ENCODE peak calls at places on chromosomes 4 and X, in eight cellular contexts. M is heart right ventricle, X is transverse colon, S is fibroblast of lung, R is Peyer's patch, L is H9, B is sigmoid colon, C is cardiac muscle cell. Z is an unnamed sample.

GRCh38 chr4:124337874-124338273 is 374.7 kb downstream of the ANKRD50 start:
- DNase-seq in M (peak; percentile 29), R (no peak), S (peak; percentile 56), C (peak; percentile 38), X (no peak), B (no peak), L (no peak), Z (no peak)

GRCh38 chr4:124060261-124060918 is 652.1 kb downstream of the ANKRD50 start:
- DNase-seq in X (peak; percentile 18), B (peak; percentile 88), R (peak; percentile 55), C (peak; percentile 97), S (peak; percentile 50), M (peak; percentile 73), L (no peak), Z (no peak)

GRCh38 chr4:183098080-183098722 is 856 bp upstream of the WWC2 start:
- DNase-seq in M (peak; percentile 51), X (peak; percentile 43), B (peak; percentile 79), L (no peak), R (peak; percentile 50), S (peak; percentile 56), C (peak; percentile 81), Z (peak; percentile 48)

GRCh38 chr4:86848136-86848535 is 1.0 kb downstream of the SLC10A6 start:
- DNase-seq in L (no peak), S (no peak), X (no peak), B (no peak), C (no peak), M (no peak), R (no peak), Z (no peak)

GRCh38 chrX:7617994-7618393 is 225.0 kb upstream of the VCX start:
- DNase-seq in S (no peak), M (no peak), B (no peak), X (no peak), C (no peak), L (no peak), R (no peak), Z (no peak)

GRCh38 chrX:81259714-81260395 is 58.0 kb downstream of the SH3BGRL start:
- DNase-seq in S (peak; percentile 35), M (no peak), L (no peak), C (peak; percentile 33), R (no peak), X (no peak), B (no peak), Z (peak; percentile 4)

GRCh38 chrX:101409043-101409442 is 1.0 kb downstream of the HNRNPH2 start:
- DNase-seq in X (no peak), B (no peak), S (no peak), L (no peak), R (no peak), M (no peak), C (no peak), Z (no peak)

GRCh38 chr4:4406455-4407298 is 19.8 kb downstream of the NSG1 start:
- DNase-seq in L (no peak), S (no peak), C (no peak), R (no peak), M (no peak), B (no peak), X (no peak), Z (no peak)

GRCh38 chrX:114581528-114582263 is 2.2 kb upstream of the HTR2C start:
- DNase-seq in R (no peak), B (no peak), C (peak; percentile 4), X (no peak), S (no peak), L (peak; percentile 78), M (no peak), Z (no peak)

GRCh38 chr4:23015821-23016220 is 323.1 kb downstream of the GBA3 start:
- DNase-seq in S (no peak), M (no peak), X (no peak), C (no peak), L (no peak), B (no peak), R (no peak), Z (no peak)

DNA sequence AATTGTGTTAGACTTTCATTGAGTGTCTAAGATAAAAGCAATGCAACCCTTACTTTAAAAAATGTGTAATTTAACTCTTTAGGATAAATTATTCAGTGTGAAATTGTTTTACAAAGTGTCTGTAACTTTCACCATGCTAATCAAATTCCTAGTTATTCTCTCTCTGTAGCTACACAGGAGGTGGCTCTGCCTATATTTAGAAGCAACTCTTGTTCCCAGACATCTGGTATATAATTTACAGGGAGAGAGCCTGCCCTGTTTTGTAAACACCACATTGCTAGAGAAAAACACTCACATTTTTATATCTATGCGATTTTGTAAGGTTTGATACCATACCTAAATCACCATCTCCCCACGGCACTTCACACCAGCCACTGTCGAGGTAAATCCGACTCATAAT is 35.4 kb upstream of the SPATA4 start:
- DNase-seq in R (no peak), X (no peak), L (no peak), S (no peak), C (no peak), M (no peak), B (no peak), Z (no peak)
- TF ChIP-seq CTCF in R (no peak), X (no peak), L (no peak), S (no peak), C (no peak), M (no peak), B (no peak), Z (no peak)

GRCh38 chr4:24645765-24646550 is 61.6 kb upstream of the DHX15 start:
- DNase-seq in S (peak; percentile 55), X (no peak), M (no peak), R (no peak), L (no peak), C (no peak), B (no peak), Z (no peak)
- H3K27ac ChIP-seq in S (no peak overlapping the region), X (no peak overlapping the region), M (no peak overlapping the region), R (no peak overlapping the region), L (no peak overlapping the region), C (no peak overlapping the region), B (peak overlapping the region; percentile 5), Z (no peak overlapping the region)

GRCh38 chr4:139227729-139228404 is 50.8 kb upstream of the ELF2 start:
- DNase-seq in B (no peak), L (no peak), C (no peak), M (no peak), S (no peak), R (no peak), X (no peak), Z (no peak)

GRCh38 chr4:139223682-139224317 is 46.8 kb upstream of the ELF2 start:
- DNase-seq in X (no peak), R (no peak), C (peak; percentile 82), M (peak; percentile 27), B (no peak), S (peak; percentile 79), L (no peak), Z (no peak)

GRCh38 chr4:139219450-139220055 is 42.5 kb upstream of the ELF2 start:
- DNase-seq in L (no peak), R (no peak), M (no peak), X (no peak), B (no peak), S (no peak), C (no peak), Z (no peak)

DNA sequence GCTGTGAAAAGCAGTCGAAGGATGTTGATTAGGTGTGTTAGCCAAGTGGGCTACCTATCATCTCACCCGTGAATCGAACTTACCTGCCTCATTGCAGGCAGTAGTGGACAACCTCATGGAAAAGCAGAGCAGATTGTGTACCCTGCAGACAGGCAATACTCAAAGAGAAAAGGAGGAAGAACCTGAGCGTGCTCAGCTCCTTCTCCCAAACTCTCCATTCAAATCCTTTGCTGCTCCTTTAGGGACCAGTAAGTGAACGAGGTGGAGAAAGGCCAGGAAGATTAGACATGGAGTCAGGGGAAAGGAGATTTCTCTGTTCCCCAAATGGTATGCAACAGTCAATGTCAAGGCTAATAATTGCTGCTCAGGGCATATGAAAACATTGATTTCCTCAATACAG is 45.2 kb upstream of the ELF2 start:
- DNase-seq in B (no peak), M (no peak), X (no peak), L (no peak), C (no peak), S (no peak), R (no peak), Z (no peak)
- TF ChIP-seq CTCF in B (no peak), M (no peak), X (no peak), L (no peak), C (no peak), S (no peak), R (no peak), Z (no peak)

GRCh38 chrX:20974326-20974725 is 399.9 kb upstream of the CNKSR2 start:
- DNase-seq in C (peak; percentile 24), L (no peak), M (no peak), X (no peak), R (no peak), B (no peak), S (peak; percentile 12), Z (peak; percentile 3)
- H3K27ac ChIP-seq in C (no peak overlapping the region), L (no peak overlapping the region), M (no peak overlapping the region), X (no peak overlapping the region), R (no peak overlapping the region), B (no peak overlapping the region), S (no peak overlapping the region), Z (no peak overlapping the region)

GRCh38 chrX:68685722-68686683 is 38.5 kb downstream of the STARD8 start:
- DNase-seq in M (peak; percentile 49), L (peak; percentile 71), X (peak; percentile 29), C (peak; percentile 87), B (peak; percentile 81), S (peak; percentile 81), R (no peak), Z (no peak)
- TF ChIP-seq CTCF in M (peak; percentile 35), L (peak; percentile 36), X (no peak), C (peak; percentile 38), B (no peak), S (peak; percentile 28), R (no peak), Z (no peak)

Z was measured in RWPE1.